ENCODE peak calls at places on chromosomes 16 and 17, in six cellular contexts. L is thoracic aorta; T is stimulated activated CD8-positive, alpha-beta memory T cell treated with anti-CD3 and anti-CD28 coated beads, Interleukin-7, amount 100 ng/mL, for 4 hours; K is central memory CD8-positive, alpha-beta T cell; J is NCI-H460; X is left ventricle myocardium inferior. Y is an unnamed sample.
A peak's percentile ranks its signal among the peaks of the same experiment; 100 is the strongest.

GRCh38 chr17:44044092-44044491 is 22.4 kb downstream of the LSM12 start:
- DNase-seq in L (no peak), T (no peak), K (no peak), J (no peak), X (no peak), Y (no peak)

GRCh38 chr17:49915670-49916069 is 53.3 kb upstream of the DLX4 start:
- DNase-seq in L (no peak), T (no peak), K (no peak), J (no peak), X (no peak), Y (peak; percentile 88)

GRCh38 chr16:13779676-13780075 is 140.3 kb upstream of the ERCC4 start:
- DNase-seq in L (no peak), T (no peak), K (no peak), J (no peak), X (no peak), Y (no peak)

GRCh38 chr16:79146-80054 is 1.4 kb downstream of the MPG start:
- DNase-seq in L (no peak), T (no peak), K (no peak), J (no peak), X (no peak), Y (no peak)

GRCh38 chr16:58507195-58507962 is 7.4 kb downstream of the NDRG4 start:
- DNase-seq in L (no peak), T (no peak), K (no peak), J (no peak), X (no peak), Y (peak; percentile 66)

GRCh38 chr16:49856741-49857330 is 924 bp upstream of the ZNF423 start:
- DNase-seq in L (no peak), T (no peak), K (no peak), J (peak; percentile 52), X (peak; percentile 81), Y (peak; percentile 93)

GRCh38 chr17:50575581-50576210 is 15.2 kb downstream of the CACNA1G start:
- DNase-seq in L (no peak), T (no peak), K (no peak), J (no peak), X (no peak), Y (no peak)

GRCh38 chr17:69916761-69917160 is 158.3 kb upstream of the KCNJ16 start:
- DNase-seq in L (no peak), T (no peak), K (no peak), J (no peak), X (no peak), Y (no peak)

GRCh38 chr16:30357715-30358576 is 2.8 kb upstream of the CD2BP2 start:
- DNase-seq in L (no peak), T (no peak), K (no peak), J (no peak), X (no peak), Y (no peak)

GRCh38 chr16:84703671-84704070 is 3.9 kb downstream of the USP10 start:
- DNase-seq in L (no peak), T (no peak), K (no peak), J (no peak), X (no peak), Y (no peak)

GRCh38 chr17:59333845-59334244 is 2.4 kb downstream of the YPEL2 start:
- DNase-seq in L (no peak), T (no peak), K (no peak), J (no peak), X (no peak), Y (no peak)

GRCh38 chr17:72467841-72468653 is 347.2 kb downstream of the SOX9 start:
- DNase-seq in L (no peak), T (no peak), K (no peak), J (peak; percentile 37), X (peak; percentile 32), Y (peak; percentile 70)

GRCh38 chr17:63943745-63944144 is 11.6 kb upstream of the CD79B start:
- DNase-seq in L (no peak), T (no peak), K (no peak), J (no peak), X (no peak), Y (no peak)

GRCh38 chr16:85556456-85557082 is 56.6 kb upstream of the GSE1 start:
- DNase-seq in L (no peak), T (peak; percentile 59), K (no peak), J (no peak), X (no peak), Y (peak; percentile 86)

GRCh38 chr17:77741109-77741508 is 217.4 kb upstream of the TNRC6C start:
- DNase-seq in L (no peak), T (no peak), K (no peak), J (no peak), X (no peak), Y (peak; percentile 87)

GRCh38 chr17:17146791-17147406 is 59.2 kb downstream of the PLD6 start:
- DNase-seq in L (no peak), T (no peak), K (no peak), J (no peak), X (no peak), Y (peak; percentile 93)

GRCh38 chr17:65163990-65164495 is 26.9 kb downstream of the RGS9 start:
- DNase-seq in L (no peak), T (peak; percentile 18), K (no peak), J (peak; percentile 48), X (no peak), Y (no peak)

GRCh38 chr17:7714721-7715594 is 2.6 kb upstream of the DNAH2 start:
- DNase-seq in L (no peak), T (no peak), K (no peak), J (no peak), X (no peak), Y (no peak)

GRCh38 chr16:30656974-30657865 is 1.0 kb upstream of the FBRS start:
- DNase-seq in L (no peak), T (no peak), K (no peak), J (no peak), X (no peak), Y (no peak)

GRCh38 chr16:24052466-24053324 is 203.4 kb upstream of the CACNG3 start:
- DNase-seq in L (no peak), T (no peak), K (no peak), J (no peak), X (no peak), Y (no peak)

GRCh38 chr16:72877374-72878028 is 170.4 kb downstream of the ZFHX3 start:
- DNase-seq in L (no peak), T (no peak), K (no peak), J (peak; percentile 26), X (no peak), Y (peak; percentile 60)

GRCh38 chr17:27882162-27882840 is 10.9 kb downstream of the LYRM9 start:
- DNase-seq in L (no peak), T (no peak), K (no peak), J (no peak), X (no peak), Y (no peak)

GRCh38 chr17:81043725-81044427 is 8.9 kb downstream of the BAIAP2 start:
- DNase-seq in L (no peak), T (no peak), K (no peak), J (no peak), X (no peak), Y (peak; percentile 89)

GRCh38 chr16:69589434-69590269 is 23.9 kb downstream of the NFAT5 start:
- DNase-seq in L (no peak), T (no peak), K (no peak), J (no peak), X (no peak), Y (no peak)

GRCh38 chr16:85424260-85425060 is 188.7 kb upstream of the GSE1 start:
- DNase-seq in L (no peak), T (no peak), K (no peak), J (no peak), X (peak; percentile 7), Y (no peak)

GRCh38 chr16:21338537-21339268 is 60.6 kb upstream of the CRYM start:
- DNase-seq in L (no peak), T (no peak), K (no peak), J (no peak), X (no peak), Y (no peak)